ENCODE peak calls at places on chromosomes 2 and 18, in seven cellular contexts. L, B, Z, S, C, H and Y are unnamed samples.

GRCh38 chr2:235113854-235114253 is 162.0 kb downstream of the SH3BP4 start:
- DNase-seq in C (no peak), L (peak; percentile 79), B (no peak), Z (no peak), S (no peak), H (no peak), Y (no peak)

GRCh38 chr2:38293152-38293865 is 83.8 kb downstream of the ATL2 start:
- DNase-seq in H (no peak), Z (no peak), S (no peak), L (no peak), C (no peak), B (no peak), Y (no peak)

GRCh38 chr18:35051978-35052377 is 10.8 kb downstream of the MAPRE2 start:
- DNase-seq in C (no peak), H (no peak), S (no peak), Z (no peak), B (no peak), L (no peak), Y (no peak)

GRCh38 chr2:143513081-143513480 is 383.9 kb downstream of the ARHGAP15 start:
- DNase-seq in H (peak; percentile 27), B (peak; percentile 26), L (peak; percentile 76), S (peak; percentile 5), C (peak; percentile 16), Z (peak; percentile 19), Y (peak; percentile 24)

GRCh38 chr2:38075436-38076249 is at the start of gene CYP1B1:
- DNase-seq in B (no peak), S (no peak), C (no peak), L (no peak), H (peak; percentile 39), Z (no peak), Y (no peak)

GRCh38 chr2:96625571-96626552 is 12.2 kb downstream of the KANSL3 start:
- DNase-seq in Z (no peak), B (no peak), H (no peak), L (no peak), C (no peak), S (no peak), Y (no peak)

GRCh38 chr2:112814278-112814677 is 22.3 kb downstream of the IL1B start:
- DNase-seq in S (no peak), C (peak; percentile 34), H (no peak), Z (no peak), B (no peak), L (peak; percentile 81), Y (no peak)

GRCh38 chr18:54946149-54946581 is 13.1 kb downstream of the CCDC68 start:
- DNase-seq in Z (peak; percentile 26), H (no peak), S (peak; percentile 8), L (no peak), C (peak; percentile 93), B (peak; percentile 14), Y (no peak)

GRCh38 chr2:132977812-132978529 is 308.0 kb upstream of the LYPD1 start:
- DNase-seq in H (no peak), Z (no peak), S (no peak), C (no peak), L (no peak), B (no peak), Y (no peak)

GRCh38 chr2:65070172-65070830 is 14.1 kb downstream of the CEP68 start:
- DNase-seq in C (peak; percentile 84), L (no peak), Z (peak; percentile 27), S (no peak), H (no peak), B (no peak), Y (no peak)

GRCh38 chr2:11977766-11978524 is 231.5 kb downstream of the LPIN1 start:
- DNase-seq in L (no peak), C (no peak), Z (no peak), H (no peak), B (no peak), S (no peak), Y (no peak)

GRCh38 chr2:134146620-134147019 is 107.3 kb upstream of the MGAT5 start:
- DNase-seq in L (peak; percentile 63), S (no peak), B (no peak), H (no peak), Z (no peak), C (no peak), Y (no peak)

GRCh38 chr2:112109278-112109677 is 28.9 kb upstream of the FBLN7 start:
- DNase-seq in H (no peak), Z (no peak), S (no peak), C (no peak), L (no peak), B (no peak), Y (no peak)

GRCh38 chr2:43718530-43719124 is 42.4 kb upstream of the C1GALT1C1L start:
- DNase-seq in L (no peak), B (no peak), C (no peak), H (no peak), Z (no peak), S (no peak), Y (no peak)

GRCh38 chr2:142857247-142858154 is 20.0 kb upstream of the KYNU start:
- DNase-seq in Z (no peak), H (no peak), L (no peak), B (no peak), S (no peak), C (no peak), Y (no peak)

GRCh38 chr2:60045461-60045860 is 508.0 kb downstream of the BCL11A start:
- DNase-seq in H (no peak), S (no peak), C (no peak), L (no peak), Z (no peak), B (no peak), Y (no peak)

GRCh38 chr2:219155054-219155644 is 5.5 kb downstream of the NHEJ1 start:
- DNase-seq in S (no peak), L (peak; percentile 94), B (peak; percentile 39), Z (peak; percentile 78), H (peak; percentile 73), C (peak; percentile 83), Y (peak; percentile 39)

GRCh38 chr2:6423131-6423530 is 442.6 kb downstream of the CMPK2 start:
- DNase-seq in L (no peak), C (no peak), Z (no peak), S (no peak), B (no peak), H (peak; percentile 33), Y (no peak)

GRCh38 chr18:27860701-27861107 is 316.2 kb downstream of the CDH2 start:
- DNase-seq in L (no peak), H (no peak), C (peak; percentile 30), Z (no peak), S (peak; percentile 9), B (no peak), Y (no peak)

GRCh38 chr2:29039718-29040480 is 34.4 kb downstream of the PCARE start:
- DNase-seq in Z (no peak), C (no peak), H (no peak), L (no peak), B (no peak), S (no peak), Y (no peak)

GRCh38 chr2:229653551-229653950 is 60.8 kb downstream of the DNER start:
- DNase-seq in C (no peak), H (no peak), S (no peak), Z (no peak), B (no peak), L (no peak), Y (no peak)

GRCh38 chr18:57970356-57971095 is 73.5 kb upstream of the NEDD4L start:
- DNase-seq in B (peak; percentile 13), S (no peak), L (peak; percentile 88), C (peak; percentile 37), H (no peak), Z (peak; percentile 34), Y (no peak)

DNA sequence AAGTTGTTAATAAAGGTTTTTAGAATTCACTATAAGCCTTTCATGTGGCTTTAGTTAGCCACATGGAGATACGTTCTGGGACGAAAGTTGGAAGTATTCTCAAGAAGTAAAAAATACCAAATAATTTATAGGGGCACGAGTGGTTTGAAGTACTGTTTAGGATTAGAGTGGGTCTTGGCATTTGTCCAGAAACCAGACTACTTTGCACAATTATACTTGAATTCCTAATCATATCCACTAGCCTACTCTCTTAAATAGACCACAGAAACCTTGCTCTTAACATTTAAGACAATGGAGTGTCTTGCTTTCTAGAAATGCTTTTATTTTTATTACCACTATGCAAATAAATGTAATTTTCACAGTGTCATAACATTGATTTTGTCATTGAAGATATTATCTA is 44.6 kb downstream of the UBE2E3 start:
- DNase-seq in S (no peak), B (no peak), Z (no peak), H (no peak), L (no peak), C (no peak), Y (no peak)
- H3K36me3 ChIP-seq in S (no peaks in the 10 kb centered on the region), B (no peaks in the 10 kb centered on the region), Z (no peaks in the 10 kb centered on the region), H (no peaks in the 10 kb centered on the region), L (no peaks in the 10 kb centered on the region), C (no peaks in the 10 kb centered on the region), Y (no peaks in the 10 kb centered on the region)

DNA sequence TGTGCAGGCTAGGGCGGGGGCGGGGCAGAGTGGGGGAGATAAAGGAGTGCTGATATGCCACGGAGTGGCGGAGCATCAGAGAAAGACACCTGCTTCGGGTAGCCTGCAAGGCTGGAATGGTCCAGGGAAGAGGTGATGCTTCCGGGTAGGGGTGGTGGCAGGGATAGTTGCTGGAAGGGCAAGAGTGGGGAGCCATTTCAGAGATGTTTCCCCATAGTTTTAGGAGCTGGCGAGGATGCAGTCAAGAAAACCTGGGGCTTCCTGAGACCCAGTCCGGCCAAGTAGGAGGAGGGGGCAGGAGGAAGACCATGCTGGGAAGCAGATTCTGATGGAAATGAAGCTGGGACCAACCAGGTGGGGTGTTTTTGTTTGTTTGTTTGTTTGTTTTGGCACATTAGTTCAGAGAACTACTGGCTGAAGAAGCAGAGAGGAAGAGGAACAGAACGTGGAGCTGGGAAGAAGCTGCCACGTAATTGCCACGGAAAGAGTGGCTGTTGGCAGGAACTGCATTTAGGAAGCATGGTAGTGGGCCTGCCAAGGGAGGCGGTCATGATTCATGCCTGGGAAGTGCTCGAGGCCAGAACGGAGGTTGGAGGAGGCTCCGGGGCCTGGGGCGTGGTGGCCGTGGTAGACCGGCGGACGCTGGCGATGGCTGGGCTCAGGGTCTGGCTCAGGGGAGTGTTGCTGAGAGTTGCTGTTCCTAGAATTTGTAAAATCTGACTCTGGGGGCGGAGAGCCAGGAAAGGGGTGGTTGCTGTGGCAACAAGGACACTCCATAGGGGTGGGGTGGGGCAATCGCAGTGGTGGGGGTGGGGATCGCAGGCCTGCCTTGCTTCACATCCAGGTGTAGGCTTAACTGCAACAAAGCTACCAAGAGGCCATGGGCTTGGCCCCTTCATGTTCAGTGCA is 8.6 kb upstream of the INPP5D start:
- DNase-seq in C (no peak), S (no peak), Z (no peak), H (no peak), B (peak; percentile 45), L (peak; percentile 87), Y (no peak)
- H3K4me3 ChIP-seq in C (no peak overlapping the region), S (no peak overlapping the region), Z (no peak overlapping the region), H (no peak overlapping the region), B (no peak overlapping the region), L (peak overlapping the region; percentile 53), Y (no peak overlapping the region)

GRCh38 chr18:79519751-79520472 is 124.2 kb downstream of the NFATC1 start:
- DNase-seq in L (peak; percentile 46), Z (no peak), C (no peak), H (no peak), B (peak; percentile 23), S (no peak), Y (no peak)
- TF ChIP-seq REST in L (no peak), Z (no peak), C (no peak), H (no peak), B (no peak), S (no peak), Y (no peak)

DNA sequence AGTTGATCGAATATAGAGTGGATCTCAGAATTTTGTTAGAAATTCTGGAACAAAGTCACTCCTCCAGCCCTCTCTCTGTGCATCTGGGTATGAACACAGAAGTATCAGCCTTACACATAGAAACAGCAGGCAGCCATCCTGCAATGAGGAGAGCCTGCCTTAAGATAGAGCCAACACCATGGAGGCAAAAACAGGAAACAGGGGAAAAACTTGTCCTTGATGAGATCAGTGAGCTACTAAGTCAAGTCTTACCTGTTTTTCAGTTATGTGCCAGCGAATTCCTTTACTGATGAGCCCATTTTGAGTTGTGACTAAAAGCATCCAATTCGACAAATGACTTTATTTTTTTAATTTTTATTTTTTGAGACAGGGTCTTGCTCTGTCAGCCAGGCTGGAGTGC is 26.6 kb upstream of the MREG start:
- DNase-seq in C (no peak), L (no peak), S (no peak), B (no peak), H (no peak), Z (no peak), Y (no peak)
- H3K36me3 ChIP-seq in C (peaks cover 78% of the 10 kb centered on the region), L (peaks cover 14% of the 10 kb centered on the region), S (peaks cover 2% of the 10 kb centered on the region), B (no peaks in the 10 kb centered on the region), H (peaks cover 14% of the 10 kb centered on the region), Z (no peaks in the 10 kb centered on the region), Y (no peaks in the 10 kb centered on the region)